ENCODE peak calls at places on chromosomes 1 and 21, in six cellular contexts. P, C, T, Y, A and X are unnamed samples.

GRCh38 chr21:42075686-42076471 is 4.8 kb downstream of the UMODL1 start:
- DNase-seq in C (no peak), Y (no peak), P (no peak), T (no peak), A (no peak), X (no peak)

GRCh38 chr1:214377485-214377884 is 96.5 kb downstream of the SMYD2 start:
- DNase-seq in A (no peak), P (no peak), C (no peak), Y (no peak), T (no peak), X (no peak)

GRCh38 chr21:44931137-44931500 is 8.7 kb upstream of the SLX9 start:
- DNase-seq in P (no peak), A (no peak), C (no peak), Y (no peak), T (no peak), X (no peak)

GRCh38 chr1:29706936-29707335 is 470.6 kb downstream of the PTPRU start:
- DNase-seq in Y (peak), C (no peak), T (no peak), P (no peak), A (peak), X (peak)

GRCh38 chr21:44866780-44867179 is 6.7 kb downstream of the PTTG1IP start:
- DNase-seq in P (no peak), A (no peak), T (no peak), Y (no peak), C (peak), X (no peak)

GRCh38 chr1:173616859-173617258 is 14.0 kb upstream of the SLC9C2 start:
- DNase-seq in Y (no peak), C (no peak), T (no peak), A (no peak), P (no peak), X (no peak)

GRCh38 chr21:45109831-45110492 is 35.6 kb downstream of the ADARB1 start:
- DNase-seq in P (peak), A (no peak), Y (no peak), C (no peak), T (no peak), X (no peak)

GRCh38 chr1:181430015-181430657 is 53.2 kb upstream of the CACNA1E start:
- DNase-seq in Y (no peak), P (peak), T (no peak), C (no peak), A (no peak), X (no peak)

GRCh38 chr1:145872421-145872891 is 13.2 kb downstream of the ANKRD35 start:
- DNase-seq in T (no peak), P (no peak), C (no peak), A (no peak), Y (no peak), X (no peak)

GRCh38 chr1:57824535-57824934 is 400.7 kb upstream of the DAB1 start:
- DNase-seq in Y (no peak), C (no peak), T (no peak), A (no peak), P (no peak), X (no peak)

GRCh38 chr1:8055973-8056372 is 29.9 kb upstream of the ERRFI1 start:
- DNase-seq in C (peak), P (no peak), Y (no peak), T (peak), A (no peak), X (no peak)

GRCh38 chr1:1287288-1288110 is 7.3 kb downstream of the SCNN1D start:
- DNase-seq in A (no peak), C (no peak), Y (no peak), P (no peak), T (no peak), X (no peak)

GRCh38 chr1:45867697-45868346 is 64.4 kb downstream of the MAST2 start:
- DNase-seq in T (no peak), A (no peak), Y (no peak), C (peak), P (no peak), X (no peak)

GRCh38 chr1:112140743-112141142 is 151.3 kb upstream of the KCND3 start:
- DNase-seq in C (no peak), T (no peak), A (no peak), Y (no peak), P (no peak), X (no peak)

GRCh38 chr1:58754683-58755467 is 29.0 kb downstream of the JUN start:
- DNase-seq in T (no peak), Y (peak), C (no peak), P (no peak), A (no peak), X (no peak)

GRCh38 chr21:37281993-37282392 is 14.9 kb upstream of the VPS26C start:
- DNase-seq in Y (no peak), C (no peak), T (no peak), P (no peak), A (no peak), X (no peak)

GRCh38 chr1:64550946-64551345 is 81.0 kb downstream of the CACHD1 start:
- DNase-seq in P (no peak), Y (no peak), T (no peak), C (no peak), A (no peak), X (no peak)

DNA sequence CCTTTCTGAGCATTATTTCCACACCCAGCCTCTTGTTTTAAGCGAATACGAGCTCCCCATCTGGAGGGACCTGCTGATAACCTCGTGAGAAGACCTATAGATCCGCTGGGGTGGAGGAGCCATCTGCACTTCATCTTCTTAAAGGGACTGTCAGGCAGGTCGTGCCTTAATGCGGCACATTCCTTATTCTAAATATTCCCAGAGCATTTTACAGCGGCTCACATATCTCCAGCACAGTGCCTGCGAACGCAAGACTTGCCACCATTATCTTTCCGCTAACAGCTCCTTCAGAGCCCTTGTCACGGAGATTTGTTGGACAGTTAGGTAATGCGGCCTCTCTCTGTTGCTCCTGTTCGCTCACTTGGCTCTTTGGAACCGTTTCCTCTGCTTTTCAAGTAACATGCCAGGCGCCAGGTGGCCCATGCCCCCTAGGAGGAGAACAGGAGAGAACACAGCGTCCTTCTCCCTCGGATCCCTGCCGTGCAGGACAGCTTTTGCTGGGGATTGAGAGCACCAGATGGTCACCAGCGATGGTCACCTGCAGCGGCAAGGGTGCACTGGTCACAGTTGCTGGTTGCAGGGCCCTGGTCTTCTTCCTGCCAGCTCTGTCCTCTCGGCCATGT is 162.4 kb downstream of the PGBD5 start:
- DNase-seq in A (no peak), T (no peak), P (no peak), C (no peak), Y (no peak), X (no peak)
- TF ChIP-seq ZNF274 in A (no peak), T (no peak), P (no peak), C (no peak), Y (no peak), X (no peak)

DNA sequence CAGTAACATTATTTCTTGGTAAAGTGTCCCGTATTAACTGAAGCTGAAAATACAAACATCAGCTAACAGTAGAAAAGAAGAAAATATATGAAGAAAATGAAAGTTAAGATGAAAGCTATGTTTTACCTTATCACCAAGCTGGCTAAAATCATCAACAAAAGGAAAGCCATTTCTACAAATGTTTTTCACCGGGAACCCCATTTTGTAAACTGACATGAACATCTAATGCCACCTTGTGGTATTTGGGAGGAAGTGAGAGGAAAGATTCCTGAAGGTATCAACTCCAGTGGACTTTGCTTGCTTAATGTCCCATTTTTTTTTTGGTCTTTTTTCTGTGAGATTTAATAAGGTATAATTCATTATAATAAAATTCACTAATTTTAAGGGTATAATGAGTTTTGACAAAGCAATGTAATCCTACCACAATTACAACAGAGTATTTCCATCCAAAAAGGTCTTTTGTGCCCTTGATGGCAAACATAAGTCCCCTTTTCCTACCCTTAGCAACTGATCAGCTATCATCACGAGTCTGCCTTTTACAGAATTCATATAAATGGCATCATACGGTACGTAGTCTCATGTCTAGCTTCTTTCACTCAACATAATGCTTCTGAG is 7.7 kb downstream of the SDHB start:
- DNase-seq in Y (no peak), T (peak), A (no peak), P (no peak), C (peak), X (no peak)
- TF ChIP-seq YY1 in Y (no peak), T (no peak), A (peak), P (peak), C (no peak), X (no peak)

GRCh38 chr1:152410599-152410998 is 3.5 kb downstream of the CRNN start:
- DNase-seq in T (no peak), A (no peak), Y (no peak), C (no peak), P (no peak), X (peak)
- TF ChIP-seq ZNF274 in T (no peak), A (no peak), Y (no peak), C (no peak), P (no peak), X (no peak)

DNA sequence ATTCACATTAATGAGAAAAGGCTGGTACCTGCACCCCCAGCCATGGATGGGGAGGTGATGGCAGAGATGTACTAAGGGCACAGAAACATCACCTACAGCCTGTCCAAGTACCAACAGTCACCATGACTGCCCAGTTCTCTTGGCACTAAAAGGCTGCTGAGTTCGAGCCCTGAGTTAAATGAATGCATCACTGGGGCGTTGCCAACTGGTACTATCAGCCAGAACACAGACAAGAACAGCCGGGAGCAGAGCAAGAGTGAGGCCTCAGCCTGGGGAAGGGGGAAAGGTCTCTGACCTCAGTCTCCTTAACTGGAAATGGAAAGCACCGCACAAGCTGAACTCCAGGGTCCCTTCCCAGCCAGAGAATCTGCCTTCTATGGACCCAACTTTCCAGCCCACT is 60.5 kb downstream of the GLIS1 start:
- DNase-seq in T (no peak), Y (no peak), C (no peak), A (no peak), P (no peak), X (no peak)
- TF ChIP-seq YY1 in T (no peak), Y (no peak), C (no peak), A (no peak), P (no peak), X (no peak)